ENCODE peak calls at places on chromosomes 5 and 9, in eight cellular contexts. L, E, M, N, W, Q, K and T are unnamed samples.
A peak's percentile ranks its signal among the peaks of the same experiment; 100 is the strongest.

GRCh38 chr9:6630502-6631206 is 14.9 kb downstream of the GLDC start:
- DNase-seq in L (peak; percentile 19), E (no peak), M (no peak), N (no peak), W (no peak), Q (no peak), K (peak; percentile 61), T (no peak)

GRCh38 chr5:127320032-127320945 is 29.7 kb downstream of the MEGF10 start:
- DNase-seq in L (no peak), E (no peak), M (no peak), N (no peak), W (no peak), Q (no peak), K (peak; percentile 58), T (no peak)

GRCh38 chr9:68637020-68637419 is 68.0 kb upstream of the PIP5K1B start:
- DNase-seq in L (peak; percentile 35), E (no peak), M (no peak), N (no peak), W (no peak), Q (peak; percentile 30), K (no peak), T (no peak)

GRCh38 chr5:66529704-66530103 is 66.5 kb upstream of the MAST4 start:
- DNase-seq in L (no peak), E (no peak), M (no peak), N (no peak), W (no peak), Q (no peak), K (no peak), T (no peak)

GRCh38 chr9:76658510-76659231 is 105.6 kb upstream of the PCA3 start:
- DNase-seq in L (no peak), E (no peak), M (peak; percentile 37), N (no peak), W (no peak), Q (no peak), K (no peak), T (no peak)

GRCh38 chr5:103690676-103691075 is 128.1 kb upstream of the NUDT12 start:
- DNase-seq in L (no peak), E (no peak), M (no peak), N (no peak), W (no peak), Q (no peak), K (no peak), T (no peak)

GRCh38 chr5:97383996-97384395 is 200.9 kb upstream of the RIOK2 start:
- DNase-seq in L (no peak), E (no peak), M (no peak), N (no peak), W (no peak), Q (no peak), K (no peak), T (no peak)

GRCh38 chr5:53167836-53168235 is 58.3 kb upstream of the MOCS2 start:
- DNase-seq in L (peak; percentile 31), E (peak; percentile 78), M (no peak), N (peak; percentile 54), W (no peak), Q (peak; percentile 26), K (no peak), T (peak; percentile 82)

GRCh38 chr5:6820851-6821479 is 107.7 kb downstream of the TENT4A start:
- DNase-seq in L (peak; percentile 21), E (no peak), M (peak; percentile 60), N (no peak), W (no peak), Q (no peak), K (no peak), T (no peak)

GRCh38 chr9:128702445-128702948 is at the start of gene PKN3:
- DNase-seq in L (peak; percentile 92), E (peak; percentile 91), M (peak; percentile 89), N (peak; percentile 69), W (peak; percentile 86), Q (peak; percentile 90), K (no peak), T (peak; percentile 92)
- TF ChIP-seq POLR2A in L (no peak), E (no peak), M (peak; percentile 25), N (no peak), W (peak; percentile 22), Q (no peak), K (peak; percentile 83), T (peak; percentile 13)

DNA sequence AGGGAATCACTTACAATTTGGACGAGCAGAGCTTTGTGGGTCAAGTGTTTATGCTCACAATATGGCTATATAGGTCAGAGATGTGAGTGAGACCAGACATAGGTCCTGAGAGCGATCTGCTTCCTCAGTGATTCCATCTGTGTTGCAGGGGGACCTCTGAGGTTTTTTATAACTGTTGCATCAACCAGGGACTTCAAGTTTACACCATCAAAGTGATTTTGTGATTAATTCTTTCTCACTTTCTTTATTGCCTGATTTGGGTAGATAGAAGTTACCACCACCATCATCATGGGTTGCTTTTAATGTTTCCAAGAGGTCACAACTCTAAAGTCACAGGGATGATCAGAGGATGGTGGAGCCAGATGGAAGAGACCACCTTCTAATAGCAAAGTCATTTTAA is 7.0 kb upstream of the MTAP start:
- DNase-seq in L (no peak), E (no peak), M (no peak), N (no peak), W (no peak), Q (no peak), K (no peak), T (no peak)
- TF ChIP-seq EP300 in L (no peak), E (no peak), M (no peak), N (no peak), W (no peak), Q (no peak), K (no peak), T (no peak)

GRCh38 chr9:38067611-38067891 is 1.5 kb downstream of the SHB start:
- DNase-seq in L (peak; percentile 43), E (peak; percentile 77), M (no peak), N (no peak), W (peak; percentile 28), Q (peak; percentile 44), K (no peak), T (no peak)

GRCh38 chr9:38067892-38068615 is 973 bp downstream of the SHB start:
- DNase-seq in L (no peak), E (peak; percentile 67), M (no peak), N (no peak), W (no peak), Q (no peak), K (no peak), T (peak; percentile 61)

GRCh38 chr9:38068616-38068865 is 486 bp downstream of the SHB start:
- DNase-seq in L (peak; percentile 35), E (peak; percentile 73), M (peak; percentile 60), N (no peak), W (no peak), Q (peak; percentile 46), K (no peak), T (no peak)

GRCh38 chr9:38066907-38067610 is 2.0 kb downstream of the SHB start:
- DNase-seq in L (peak; percentile 80), E (peak; percentile 84), M (no peak), N (no peak), W (peak; percentile 60), Q (peak; percentile 79), K (no peak), T (no peak)

DNA sequence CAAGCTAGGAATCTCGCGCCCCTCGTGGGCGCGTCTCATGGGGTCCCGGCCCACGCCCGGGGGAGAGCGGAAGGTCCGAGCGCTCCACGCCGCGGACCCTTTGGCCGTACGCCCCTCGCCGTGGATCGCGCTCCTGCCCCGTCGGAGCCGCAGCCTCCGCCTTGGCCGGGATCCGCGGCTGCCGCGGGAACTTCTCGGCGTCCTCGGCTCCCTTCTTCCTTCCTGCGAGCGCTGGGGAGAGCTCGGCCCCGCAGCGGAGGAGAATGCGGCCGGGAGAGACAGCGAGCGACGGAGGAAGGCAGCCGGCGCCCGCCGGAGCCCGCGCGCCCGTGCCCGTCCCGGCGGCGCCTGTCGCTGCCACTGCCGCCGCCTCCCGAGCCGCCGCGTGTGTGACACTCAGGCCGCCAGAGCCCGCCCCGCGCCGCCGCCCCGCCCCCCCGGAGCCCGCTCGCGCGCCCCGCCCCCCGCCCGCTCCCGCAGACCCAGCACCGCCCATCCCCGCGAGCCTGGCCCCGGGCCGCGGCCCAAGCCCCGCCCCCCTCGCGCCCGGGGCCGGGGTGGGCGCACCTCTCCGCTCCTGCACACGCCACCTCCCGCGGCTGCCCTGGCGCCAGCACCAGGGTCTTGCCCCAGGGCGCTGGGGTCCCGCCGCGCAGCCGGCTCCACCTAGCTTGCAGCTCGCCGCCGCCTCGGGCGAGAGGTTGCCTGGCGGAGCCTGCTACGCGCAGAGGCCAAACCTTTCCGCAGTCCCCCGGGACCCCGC is at the start of gene SHB:
- DNase-seq in L (peak; percentile 88), E (peak; percentile 88), M (peak; percentile 71), N (peak; percentile 56), W (peak; percentile 75), Q (peak; percentile 90), K (no peak), T (peak; percentile 84)
- TF ChIP-seq CTCF in L (peak; percentile 71), E (peak; percentile 55), M (peak; percentile 22), N (peak; percentile 84), W (no peak), Q (no peak), K (no peak), T (peak; percentile 30)

DNA sequence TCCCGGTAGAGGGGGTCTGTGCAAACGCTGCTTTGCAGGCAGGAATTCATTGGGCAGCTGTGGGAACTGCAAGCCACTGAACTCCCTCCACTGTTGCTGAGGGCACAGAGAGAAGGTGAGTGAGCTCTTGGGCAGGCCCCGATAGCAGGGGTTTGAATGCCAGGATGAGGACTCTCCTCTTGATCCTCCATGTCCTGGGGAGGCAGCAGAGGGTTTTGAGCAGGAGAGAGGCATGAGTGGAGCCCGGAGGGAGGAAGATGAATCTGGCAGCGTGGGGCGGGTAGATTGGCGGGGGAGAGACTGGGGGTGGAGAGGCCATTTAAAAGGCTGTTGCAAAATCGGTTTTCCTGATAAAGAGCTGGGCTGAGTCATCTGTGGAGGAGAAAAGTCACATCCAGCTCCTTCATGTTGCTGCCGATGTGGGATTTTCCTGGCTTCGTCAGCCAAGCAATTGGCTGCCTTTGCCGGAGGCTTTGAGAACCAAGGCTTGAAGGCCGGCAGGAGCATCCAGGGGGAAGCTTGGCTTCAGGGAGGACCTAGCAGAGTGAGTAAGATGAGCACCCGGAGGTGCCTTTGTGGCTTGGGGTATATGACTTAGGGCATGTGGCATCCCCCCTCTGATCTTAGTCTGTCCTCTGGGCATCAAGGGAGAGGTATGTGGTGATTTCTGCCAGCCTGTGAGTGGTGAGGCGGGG is at the start of gene SYNPO:
- DNase-seq in L (no peak), E (peak; percentile 91), M (peak; percentile 84), N (peak; percentile 53), W (peak; percentile 92), Q (peak; percentile 53), K (no peak), T (no peak)
- TF ChIP-seq POLR2A in L (no peak), E (no peak), M (no peak), N (peak; percentile 11), W (peak; percentile 15), Q (no peak), K (no peak), T (no peak)

GRCh38 chr9:2730971-2731370 is 13.7 kb downstream of the KCNV2 start:
- DNase-seq in L (no peak), E (no peak), M (no peak), N (no peak), W (no peak), Q (no peak), K (no peak), T (no peak)

GRCh38 chr9:2729721-2730120 is 12.4 kb downstream of the KCNV2 start:
- DNase-seq in L (no peak), E (no peak), M (no peak), N (no peak), W (no peak), Q (no peak), K (no peak), T (no peak)

GRCh38 chr9:2727966-2728613 is 10.8 kb downstream of the KCNV2 start:
- DNase-seq in L (no peak), E (no peak), M (peak; percentile 69), N (no peak), W (peak; percentile 78), Q (no peak), K (peak; percentile 61), T (no peak)

GRCh38 chr9:2726620-2727335 is 9.5 kb downstream of the KCNV2 start:
- DNase-seq in L (no peak), E (no peak), M (no peak), N (no peak), W (no peak), Q (no peak), K (no peak), T (no peak)

GRCh38 chr9:2729003-2729402 is 11.7 kb downstream of the KCNV2 start:
- DNase-seq in L (no peak), E (no peak), M (no peak), N (no peak), W (no peak), Q (no peak), K (no peak), T (no peak)
- TF ChIP-seq EP300 in L (no peak), E (no peak), M (no peak), N (no peak), W (no peak), Q (no peak), K (no peak), T (no peak)